ENCODE peak calls at places on chromosomes 7 and 10, in nine cellular contexts. Z is activated CD4-positive, alpha-beta T cell treated with anti-CD3 and anti-CD28 coated beads, Interleukin-2, amount 50 U/mL, for 24 hours; Q is mammary epithelial cell; H is hypothalamus; K is GM13976; I is stimulated activated CD4-positive, alpha-beta T cell treated with anti-CD3 and anti-CD28 coated beads, Interleukin-4, amount 100 ng/mL, for 48 hours; C is activated T-cell treated with anti-CD3 and anti-CD28 coated beads for 1 hour; O is A172; L is RCC 7860. N is an unnamed sample.

GRCh38 chr7:137820677-137821420 is 25.9 kb downstream of the DGKI start:
- DNase-seq in Z (no peak), Q (no peak), H (peak), K (peak), I (no peak), C (no peak), O (no peak), L (no peak), N (no peak)

GRCh38 chr10:4652111-4653010 is 173.6 kb upstream of the AKR1E2 start:
- DNase-seq in Z (peak), Q (no peak), H (no peak), K (no peak), I (peak), C (no peak), O (no peak), L (no peak), N (peak)

GRCh38 chr10:54665122-54665521 is 135.9 kb downstream of the PCDH15 start:
- DNase-seq in Z (no peak), Q (no peak), H (no peak), K (no peak), I (no peak), C (no peak), O (no peak), L (no peak), N (no peak)

GRCh38 chr10:132245056-132245455 is 58.3 kb downstream of the DPYSL4 start:
- DNase-seq in Z (no peak), Q (no peak), H (no peak), K (no peak), I (no peak), C (no peak), O (no peak), L (no peak), N (no peak)

GRCh38 chr10:128793726-128794655 is 667.8 kb upstream of the MKI67 start:
- DNase-seq in Z (no peak), Q (no peak), H (no peak), K (no peak), I (no peak), C (no peak), O (no peak), L (no peak), N (no peak)

GRCh38 chr7:26704786-26705185 is 159.6 kb downstream of the SKAP2 start:
- DNase-seq in Z (no peak), Q (no peak), H (no peak), K (no peak), I (no peak), C (no peak), O (no peak), L (no peak), N (no peak)

GRCh38 chr10:17742918-17743317 is 9.1 kb upstream of the TMEM236 start:
- DNase-seq in Z (peak), Q (peak), H (no peak), K (peak), I (peak), C (peak), O (peak), L (peak), N (peak)

GRCh38 chr10:58400609-58401008 is 15.4 kb downstream of the TFAM start:
- DNase-seq in Z (no peak), Q (no peak), H (no peak), K (no peak), I (no peak), C (no peak), O (peak), L (no peak), N (peak)

GRCh38 chr7:30201161-30201666 is 66.4 kb downstream of the MTURN start:
- DNase-seq in Z (no peak), Q (no peak), H (peak), K (peak), I (no peak), C (no peak), O (no peak), L (no peak), N (no peak)

GRCh38 chr7:2757904-2758672 is 70.1 kb downstream of the AMZ1 start:
- DNase-seq in Z (peak), Q (peak), H (no peak), K (peak), I (peak), C (no peak), O (peak), L (peak), N (peak)

GRCh38 chr7:158880973-158881372 is 24.6 kb downstream of the DYNC2I1 start:
- DNase-seq in Z (no peak), Q (no peak), H (no peak), K (no peak), I (no peak), C (no peak), O (no peak), L (no peak), N (no peak)

GRCh38 chr10:29427667-29428066 is 138.8 kb downstream of the LYZL1 start:
- DNase-seq in Z (no peak), Q (no peak), H (no peak), K (no peak), I (no peak), C (no peak), O (no peak), L (no peak), N (no peak)

GRCh38 chr7:130875265-130875741 is 141.3 kb upstream of the KLF14 start:
- DNase-seq in Z (no peak), Q (no peak), H (no peak), K (peak), I (no peak), C (peak), O (peak), L (peak), N (no peak)

GRCh38 chr10:97250952-97251351 is 41.5 kb downstream of the ARHGAP19 start:
- DNase-seq in Z (no peak), Q (no peak), H (no peak), K (no peak), I (no peak), C (no peak), O (no peak), L (no peak), N (no peak)

GRCh38 chr7:94557211-94557610 is 47.6 kb downstream of the CASD1 start:
- DNase-seq in Z (no peak), Q (no peak), H (no peak), K (no peak), I (no peak), C (no peak), O (no peak), L (no peak), N (no peak)

GRCh38 chr10:111083222-111084095 is 6.6 kb downstream of the ADRA2A start:
- DNase-seq in Z (no peak), Q (no peak), H (no peak), K (no peak), I (no peak), C (no peak), O (no peak), L (no peak), N (no peak)

GRCh38 chr7:5143106-5143505 is 46.9 kb upstream of the WIPI2 start:
- DNase-seq in Z (no peak), Q (no peak), H (no peak), K (no peak), I (peak), C (peak), O (no peak), L (no peak), N (no peak)

GRCh38 chr7:82051641-82052040 is 281.8 kb upstream of the HGF start:
- DNase-seq in Z (no peak), Q (no peak), H (no peak), K (no peak), I (no peak), C (no peak), O (no peak), L (no peak), N (no peak)

GRCh38 chr10:51341216-51341615 is 266.9 kb downstream of the PRKG1 start:
- DNase-seq in Z (no peak), Q (peak), H (no peak), K (no peak), I (no peak), C (no peak), O (no peak), L (no peak), N (peak)

GRCh38 chr10:91632671-91633550 is at the start of gene PPP1R3C:
- DNase-seq in Z (peak), Q (peak), H (peak), K (peak), I (peak), C (peak), O (peak), L (peak), N (peak)

GRCh38 chr10:20017961-20018360 is 201.7 kb downstream of the PLXDC2 start:
- DNase-seq in Z (no peak), Q (peak), H (no peak), K (no peak), I (no peak), C (no peak), O (peak), L (no peak), N (peak)

GRCh38 chr7:152617056-152617455 is 58.9 kb downstream of the XRCC2 start:
- DNase-seq in Z (no peak), Q (no peak), H (no peak), K (no peak), I (no peak), C (no peak), O (no peak), L (no peak), N (no peak)

GRCh38 chr10:83522881-83523386 is 616.4 kb upstream of the GHITM start:
- DNase-seq in Z (no peak), Q (no peak), H (no peak), K (no peak), I (no peak), C (no peak), O (peak), L (peak), N (no peak)

GRCh38 chr7:1712907-1713501 is 42.9 kb downstream of the ELFN1 start:
- DNase-seq in Z (no peak), Q (no peak), H (no peak), K (no peak), I (no peak), C (no peak), O (no peak), L (no peak), N (no peak)

GRCh38 chr7:22364910-22365309 is 8.0 kb upstream of the RAPGEF5 start:
- DNase-seq in Z (no peak), Q (no peak), H (no peak), K (no peak), I (no peak), C (no peak), O (no peak), L (no peak), N (no peak)

GRCh38 chr10:132397671-132398565 is 918 bp downstream of the PWWP2B start:
- DNase-seq in Z (no peak), Q (peak), H (no peak), K (no peak), I (no peak), C (no peak), O (peak), L (peak), N (peak)

GRCh38 chr10:55979203-55979602 is 381.9 kb downstream of the ZWINT start:
- DNase-seq in Z (no peak), Q (no peak), H (no peak), K (no peak), I (no peak), C (no peak), O (no peak), L (no peak), N (no peak)

GRCh38 chr10:76281704-76282103 is 850.3 kb downstream of the LRMDA start:
- DNase-seq in Z (no peak), Q (no peak), H (no peak), K (no peak), I (no peak), C (no peak), O (no peak), L (no peak), N (no peak)

GRCh38 chr10:73954737-73955136 is 43.2 kb upstream of the VCL start:
- DNase-seq in Z (no peak), Q (no peak), H (no peak), K (no peak), I (no peak), C (no peak), O (no peak), L (no peak), N (no peak)

GRCh38 chr10:84214612-84215235 is 10.6 kb downstream of the LRIT2 start:
- DNase-seq in Z (no peak), Q (peak), H (no peak), K (peak), I (peak), C (no peak), O (no peak), L (no peak), N (peak)

GRCh38 chr7:19405546-19405945 is 260.3 kb upstream of the FERD3L start:
- DNase-seq in Z (no peak), Q (peak), H (no peak), K (no peak), I (no peak), C (no peak), O (peak), L (peak), N (peak)

GRCh38 chr7:150404785-150405583 is 25.9 kb downstream of the ZNF775 start:
- DNase-seq in Z (peak), Q (peak), H (peak), K (peak), I (peak), C (peak), O (peak), L (peak), N (peak)

GRCh38 chr10:103845983-103846382 is 9.4 kb downstream of the SH3PXD2A start:
- DNase-seq in Z (no peak), Q (no peak), H (no peak), K (peak), I (no peak), C (peak), O (no peak), L (no peak), N (no peak)

GRCh38 chr10:114631678-114632417 is 26.2 kb downstream of the ABLIM1 start:
- DNase-seq in Z (peak), Q (no peak), H (no peak), K (peak), I (peak), C (peak), O (no peak), L (peak), N (no peak)

GRCh38 chr10:104333728-104334373 is 4.4 kb downstream of the ITPRIP start:
- DNase-seq in Z (no peak), Q (no peak), H (no peak), K (no peak), I (no peak), C (no peak), O (no peak), L (no peak), N (no peak)

GRCh38 chr10:48468130-48468790 is 136.6 kb downstream of the ARHGAP22 start:
- DNase-seq in Z (no peak), Q (no peak), H (no peak), K (no peak), I (no peak), C (no peak), O (no peak), L (no peak), N (no peak)

GRCh38 chr7:7821517-7821916 is 103.1 kb upstream of the RPA3 start:
- DNase-seq in Z (no peak), Q (no peak), H (no peak), K (no peak), I (no peak), C (no peak), O (no peak), L (no peak), N (no peak)